ENCODE peak calls at places on chromosomes 5 and 9, in six cellular contexts. X is AG08396; G is activated T-cell treated with anti-CD3 and anti-CD28 coated beads for 1 hour; O is spleen; H is effector memory CD8-positive, alpha-beta T cell; L is NCI-H1105. F is an unnamed sample.
A peak's percentile ranks its signal among the peaks of the same experiment; 100 is the strongest.

GRCh38 chr5:145506451-145506850 is 328.7 kb downstream of the PRELID2 start:
- DNase-seq in H (no peak), X (no peak), G (no peak), L (no peak), O (no peak), F (no peak)

GRCh38 chr9:38073882-38074281 is 4.9 kb upstream of the SHB start:
- DNase-seq in H (no peak), X (no peak), O (no peak), G (no peak), L (no peak), F (no peak)

GRCh38 chr9:86350006-86350755 is 4.0 kb downstream of the TUT7 start:
- DNase-seq in X (no peak), G (no peak), L (no peak), O (no peak), H (no peak), F (no peak)

GRCh38 chr5:120240716-120241115 is 223.4 kb upstream of the PRR16 start:
- DNase-seq in H (no peak), G (no peak), O (no peak), L (no peak), X (no peak), F (no peak)

GRCh38 chr5:126234563-126235195 is 188.5 kb upstream of the GRAMD2B start:
- DNase-seq in L (no peak), H (no peak), O (no peak), G (no peak), X (peak; percentile 32), F (no peak)

GRCh38 chr9:27351438-27351837 is 54.5 kb upstream of the EQTN start:
- DNase-seq in O (no peak), X (no peak), G (no peak), H (no peak), L (peak; percentile 13), F (no peak)

GRCh38 chr5:13866792-13867191 is 77.7 kb downstream of the DNAH5 start:
- DNase-seq in L (no peak), G (no peak), H (no peak), X (peak; percentile 45), O (no peak), F (no peak)

GRCh38 chr9:6877671-6878161 is 119.9 kb downstream of the KDM4C start:
- DNase-seq in H (no peak), G (no peak), L (no peak), X (peak; percentile 50), O (no peak), F (no peak)

GRCh38 chr5:72951850-72952468 is 3.9 kb upstream of the FCHO2 start:
- DNase-seq in G (no peak), O (no peak), H (no peak), X (peak; percentile 68), L (no peak), F (no peak)